ENCODE peak calls at places on chromosomes 3 and 15, in six cellular contexts. One of them, this sample, is unnamed.

GRCh38 chr3:4222574-4222973 is 80.6 kb upstream of the SETMAR start:
- DNase-seq in foreskin fibroblast: no peak
- DNase-seq in astrocyte: no peak
- DNase-seq in psoas muscle: no peak
- DNase-seq in SK-N-SH: no peak
- DNase-seq in B cell: no peak
- DNase-seq in this sample: no peak

GRCh38 chr15:83913034-83913632 is 259.2 kb downstream of the ADAMTSL3 start:
- DNase-seq in foreskin fibroblast: no peak
- DNase-seq in astrocyte: no peak
- DNase-seq in psoas muscle: no peak
- DNase-seq in SK-N-SH: no peak
- DNase-seq in B cell: no peak
- DNase-seq in this sample: peak

GRCh38 chr3:128095222-128095703 is 28.3 kb downstream of the RUVBL1 start:
- DNase-seq in foreskin fibroblast: peak
- DNase-seq in astrocyte: peak
- DNase-seq in psoas muscle: peak
- DNase-seq in SK-N-SH: peak
- DNase-seq in B cell: peak
- DNase-seq in this sample: peak

GRCh38 chr3:19931180-19931692 is 2.8 kb downstream of the EFHB start:
- DNase-seq in foreskin fibroblast: no peak
- DNase-seq in astrocyte: no peak
- DNase-seq in psoas muscle: no peak
- DNase-seq in SK-N-SH: no peak
- DNase-seq in B cell: peak
- DNase-seq in this sample: peak

GRCh38 chr3:116390318-116390717 is 55.0 kb downstream of the LSAMP start:
- DNase-seq in foreskin fibroblast: no peak
- DNase-seq in astrocyte: no peak
- DNase-seq in psoas muscle: no peak
- DNase-seq in SK-N-SH: no peak
- DNase-seq in B cell: no peak
- DNase-seq in this sample: no peak

GRCh38 chr3:149534671-149535394 is 60.3 kb downstream of the TM4SF4 start:
- DNase-seq in foreskin fibroblast: no peak
- DNase-seq in astrocyte: peak
- DNase-seq in psoas muscle: no peak
- DNase-seq in SK-N-SH: no peak
- DNase-seq in B cell: no peak
- DNase-seq in this sample: no peak

GRCh38 chr15:68034719-68035293 is 19.3 kb upstream of the PIAS1 start:
- DNase-seq in foreskin fibroblast: no peak
- DNase-seq in astrocyte: no peak
- DNase-seq in psoas muscle: no peak
- DNase-seq in SK-N-SH: no peak
- DNase-seq in B cell: no peak
- DNase-seq in this sample: no peak

GRCh38 chr3:115325539-115325938 is 178.5 kb upstream of the ZBTB20 start:
- DNase-seq in foreskin fibroblast: peak
- DNase-seq in astrocyte: peak
- DNase-seq in psoas muscle: no peak
- DNase-seq in SK-N-SH: no peak
- DNase-seq in B cell: no peak
- DNase-seq in this sample: peak

DNA sequence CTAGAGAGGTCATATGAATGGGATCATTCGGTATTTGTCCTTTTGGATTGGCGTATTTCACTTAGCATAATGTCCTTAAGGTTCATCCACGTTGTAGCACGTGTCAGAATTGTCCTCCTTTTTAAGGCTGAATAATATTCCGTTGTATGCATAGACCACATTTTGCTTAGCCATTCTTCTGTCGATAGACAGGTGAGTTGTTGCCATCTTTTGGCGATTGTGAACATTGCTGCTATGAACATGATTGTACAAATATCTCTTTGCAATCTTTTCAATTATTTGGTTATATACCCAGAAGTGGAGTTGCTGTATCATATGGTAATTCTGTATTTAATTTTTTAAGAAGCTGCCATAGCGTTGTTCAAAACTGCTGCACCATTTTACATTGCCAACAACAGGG is 52.4 kb upstream of the GOLGA8J start:
- DNase-seq in foreskin fibroblast: no peak
- DNase-seq in astrocyte: no peak
- DNase-seq in psoas muscle: no peak
- DNase-seq in SK-N-SH: no peak
- DNase-seq in B cell: no peak
- DNase-seq in this sample: no peak
- TF ChIP-seq CTCF in foreskin fibroblast: no peak
- TF ChIP-seq CTCF in astrocyte: no peak
- TF ChIP-seq CTCF in psoas muscle: no peak
- TF ChIP-seq CTCF in SK-N-SH: no peak
- TF ChIP-seq CTCF in B cell: no peak
- TF ChIP-seq CTCF in this sample: no peak

GRCh38 chr3:153625506-153625905 is 463.5 kb downstream of the RAP2B start:
- DNase-seq in foreskin fibroblast: no peak
- DNase-seq in astrocyte: no peak
- DNase-seq in psoas muscle: no peak
- DNase-seq in SK-N-SH: no peak
- DNase-seq in B cell: no peak
- DNase-seq in this sample: no peak
- TF ChIP-seq CTCF in foreskin fibroblast: no peak
- TF ChIP-seq CTCF in astrocyte: no peak
- TF ChIP-seq CTCF in psoas muscle: no peak
- TF ChIP-seq CTCF in SK-N-SH: peak
- TF ChIP-seq CTCF in B cell: no peak
- TF ChIP-seq CTCF in this sample: no peak

GRCh38 chr15:85282504-85283115 is 97.8 kb upstream of the AKAP13 start:
- DNase-seq in foreskin fibroblast: peak
- DNase-seq in astrocyte: peak
- DNase-seq in psoas muscle: peak
- DNase-seq in SK-N-SH: no peak
- DNase-seq in B cell: no peak
- DNase-seq in this sample: no peak
- TF ChIP-seq CTCF in foreskin fibroblast: no peak
- TF ChIP-seq CTCF in astrocyte: no peak
- TF ChIP-seq CTCF in psoas muscle: no peak
- TF ChIP-seq CTCF in SK-N-SH: no peak
- TF ChIP-seq CTCF in B cell: no peak
- TF ChIP-seq CTCF in this sample: no peak

DNA sequence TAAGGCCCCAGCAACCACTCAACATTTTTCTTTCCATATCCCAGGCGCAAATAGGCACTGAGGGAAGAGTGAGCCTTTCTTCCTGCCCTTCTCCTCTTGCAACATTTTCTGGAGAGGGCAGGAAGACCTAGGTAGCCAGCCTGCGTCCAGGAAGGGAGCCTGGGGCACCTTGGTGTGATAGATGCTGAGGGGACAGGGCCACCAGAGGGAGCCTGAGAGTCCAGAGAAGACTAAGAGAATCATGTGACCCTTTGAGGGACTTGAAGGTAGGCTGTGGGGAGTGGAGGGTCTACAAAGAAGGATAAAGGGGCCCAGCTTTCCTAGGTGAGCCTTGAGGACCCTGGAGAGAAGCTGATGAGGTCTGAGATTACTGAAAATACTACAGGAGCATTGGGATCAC is 346.6 kb downstream of the CNTN6 start:
- DNase-seq in foreskin fibroblast: no peak
- DNase-seq in astrocyte: no peak
- DNase-seq in psoas muscle: no peak
- DNase-seq in SK-N-SH: no peak
- DNase-seq in B cell: no peak
- DNase-seq in this sample: no peak
- TF ChIP-seq CTCF in foreskin fibroblast: no peak
- TF ChIP-seq CTCF in astrocyte: no peak
- TF ChIP-seq CTCF in psoas muscle: no peak
- TF ChIP-seq CTCF in SK-N-SH: no peak
- TF ChIP-seq CTCF in B cell: peak
- TF ChIP-seq CTCF in this sample: no peak

DNA sequence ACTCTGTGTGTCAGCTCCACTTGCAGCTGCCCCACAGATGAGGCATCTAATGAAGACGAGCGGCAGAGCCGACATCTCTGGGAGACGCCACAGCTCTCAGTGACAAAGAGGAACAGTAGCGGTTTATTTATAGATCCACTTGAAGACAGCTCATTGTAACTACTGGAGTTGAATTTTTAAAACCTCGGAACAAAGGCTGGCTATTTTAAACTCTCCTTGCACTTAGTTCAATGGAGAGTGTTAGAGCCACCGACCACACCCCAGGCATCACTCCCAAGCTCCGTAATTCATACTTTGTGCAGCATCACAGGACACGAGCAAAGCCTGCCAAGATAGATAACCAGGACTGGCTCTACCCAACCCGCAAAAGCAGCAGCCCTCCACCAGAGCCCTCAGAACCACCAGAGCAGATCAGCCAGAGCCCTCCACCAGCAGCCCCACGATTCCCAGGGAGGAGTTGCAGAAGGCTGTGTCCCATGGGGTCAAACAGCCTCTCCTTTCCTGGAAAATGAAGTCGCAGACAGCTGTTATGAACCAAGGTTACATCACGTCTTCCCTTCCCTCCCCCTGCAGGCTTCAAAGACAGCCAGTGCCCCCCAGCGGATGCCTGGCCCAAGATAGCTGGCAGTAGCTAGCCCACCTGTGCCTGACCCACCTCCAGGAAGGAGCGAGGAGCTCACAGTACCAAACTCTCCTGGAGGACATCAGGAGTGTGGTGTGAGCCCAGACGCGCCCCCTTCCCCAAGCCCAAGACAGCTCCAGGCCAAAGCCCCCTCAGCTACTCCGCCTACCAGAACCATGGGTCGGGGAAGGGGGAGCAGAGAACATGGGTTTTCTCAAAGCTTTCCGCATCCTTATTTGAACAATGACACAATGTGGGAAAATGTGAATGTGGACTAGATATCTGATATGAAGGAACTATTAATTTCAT is 45.7 kb downstream of the POC1A start:
- DNase-seq in foreskin fibroblast: no peak
- DNase-seq in astrocyte: no peak
- DNase-seq in psoas muscle: peak
- DNase-seq in SK-N-SH: peak
- DNase-seq in B cell: no peak
- DNase-seq in this sample: no peak
- TF ChIP-seq CTCF in foreskin fibroblast: peak
- TF ChIP-seq CTCF in astrocyte: no peak
- TF ChIP-seq CTCF in psoas muscle: peak
- TF ChIP-seq CTCF in SK-N-SH: no peak
- TF ChIP-seq CTCF in B cell: no peak
- TF ChIP-seq CTCF in this sample: peak

GRCh38 chr15:78317145-78317836 is 17.9 kb upstream of the SKIC8 start:
- DNase-seq in foreskin fibroblast: no peak
- DNase-seq in astrocyte: no peak
- DNase-seq in psoas muscle: no peak
- DNase-seq in SK-N-SH: peak
- DNase-seq in B cell: no peak
- DNase-seq in this sample: no peak
- TF ChIP-seq CTCF in foreskin fibroblast: peak
- TF ChIP-seq CTCF in astrocyte: no peak
- TF ChIP-seq CTCF in psoas muscle: no peak
- TF ChIP-seq CTCF in SK-N-SH: no peak
- TF ChIP-seq CTCF in B cell: no peak
- TF ChIP-seq CTCF in this sample: no peak

DNA sequence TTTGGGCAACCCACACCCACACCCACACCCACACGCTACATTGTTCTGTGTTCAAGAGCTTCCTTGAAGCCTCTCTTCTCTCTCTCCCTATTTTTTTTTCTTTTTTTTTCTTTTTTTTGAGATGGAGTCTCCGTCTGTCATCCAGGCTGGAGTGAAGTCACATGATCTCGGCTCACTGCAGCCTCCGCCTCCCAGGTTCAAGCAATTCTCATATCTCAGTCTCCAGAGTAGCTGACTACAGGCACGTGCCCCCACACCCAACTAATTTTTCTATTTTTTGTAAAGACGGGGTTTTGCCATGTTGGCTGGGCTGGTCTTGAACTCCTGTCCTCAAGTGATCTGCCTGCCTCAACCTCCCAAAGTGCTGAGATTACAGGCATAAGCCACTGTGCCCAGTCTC is 271.1 kb downstream of the SHQ1 start:
- DNase-seq in foreskin fibroblast: no peak
- DNase-seq in astrocyte: no peak
- DNase-seq in psoas muscle: no peak
- DNase-seq in SK-N-SH: no peak
- DNase-seq in B cell: no peak
- DNase-seq in this sample: no peak
- TF ChIP-seq CTCF in foreskin fibroblast: no peak
- TF ChIP-seq CTCF in astrocyte: no peak
- TF ChIP-seq CTCF in psoas muscle: no peak
- TF ChIP-seq CTCF in SK-N-SH: no peak
- TF ChIP-seq CTCF in B cell: no peak
- TF ChIP-seq CTCF in this sample: no peak

DNA sequence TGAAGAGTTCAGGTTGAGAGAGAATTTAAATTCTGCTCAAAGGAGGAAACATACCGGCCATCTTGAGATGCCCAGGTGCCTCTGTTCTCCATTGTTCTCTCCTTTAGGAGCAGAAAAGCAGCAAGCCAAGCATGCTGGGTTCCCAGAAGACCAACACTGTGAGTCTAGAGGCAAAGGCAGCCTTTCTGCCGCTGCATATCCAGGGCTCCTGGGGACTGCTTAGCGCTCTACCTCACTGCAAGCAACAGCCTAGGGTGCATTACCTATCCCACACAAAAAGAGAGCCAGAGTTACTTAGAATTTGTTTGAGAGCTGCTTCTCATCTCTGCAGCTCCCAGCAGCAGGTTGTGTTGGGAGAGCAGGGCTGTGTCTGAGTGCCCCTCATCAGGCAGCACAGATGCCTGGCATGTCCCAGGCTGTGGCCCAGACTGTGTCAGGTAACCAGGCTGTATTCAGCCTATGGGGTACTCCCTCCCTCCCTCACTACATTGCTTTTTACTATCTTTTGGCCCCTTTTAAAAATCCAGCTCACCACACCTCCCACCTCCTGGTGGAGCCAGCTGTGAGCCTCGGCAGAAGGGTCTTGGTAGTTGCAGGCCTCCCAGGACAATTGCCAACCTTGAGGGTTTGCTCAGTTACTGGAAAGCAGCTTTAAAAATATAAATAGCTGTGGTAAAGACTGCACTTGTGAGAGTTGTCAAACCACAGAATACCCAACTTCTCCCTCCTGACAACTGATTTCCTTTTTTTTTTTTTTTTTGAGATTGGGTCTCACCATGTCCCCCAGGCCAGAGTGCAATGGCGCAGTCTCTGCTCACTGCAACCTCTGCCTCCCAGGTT is 30.2 kb downstream of the BCL2L10 start:
- DNase-seq in foreskin fibroblast: no peak
- DNase-seq in astrocyte: peak
- DNase-seq in psoas muscle: no peak
- DNase-seq in SK-N-SH: no peak
- DNase-seq in B cell: no peak
- DNase-seq in this sample: peak
- TF ChIP-seq CTCF in foreskin fibroblast: no peak
- TF ChIP-seq CTCF in astrocyte: no peak
- TF ChIP-seq CTCF in psoas muscle: no peak
- TF ChIP-seq CTCF in SK-N-SH: no peak
- TF ChIP-seq CTCF in B cell: no peak
- TF ChIP-seq CTCF in this sample: no peak

This sample was measured in GM20000.